ENCODE peak calls at places on chromosomes 16 and 17, in six cellular contexts. E, K, C, N, F and R are unnamed samples.
A peak's percentile ranks its signal among the peaks of the same experiment; 100 is the strongest.

GRCh38 chr16:29314292-29314934 is 92.1 kb downstream of the NPIPB11 start:
- DNase-seq in E (no peak), K (no peak), N (no peak), C (peak; percentile 57), F (no peak), R (peak; percentile 57)

GRCh38 chr16:3101018-3101840 is 2.1 kb upstream of the ZSCAN10 start:
- DNase-seq in E (no peak), F (peak; percentile 34), K (peak; percentile 30), N (no peak), C (no peak), R (no peak)

GRCh38 chr16:24041834-24042631 is 206.2 kb downstream of the PRKCB start:
- DNase-seq in E (peak; percentile 49), K (no peak), N (no peak), F (peak; percentile 11), C (no peak), R (no peak)

GRCh38 chr17:80751460-80752368 is 207.1 kb downstream of the RPTOR start:
- DNase-seq in K (peak; percentile 94), F (peak; percentile 89), E (no peak), N (no peak), C (no peak), R (no peak)

GRCh38 chr16:15993541-15993940 is 44.1 kb downstream of the ABCC1 start:
- DNase-seq in F (no peak), K (peak; percentile 3), E (no peak), C (no peak), N (no peak), R (no peak)

GRCh38 chr16:85484337-85485295 is 128.5 kb upstream of the GSE1 start:
- DNase-seq in C (no peak), F (no peak), N (no peak), K (no peak), E (no peak), R (peak; percentile 88)

GRCh38 chr17:68431661-68432071 is 25.6 kb downstream of the WIPI1 start:
- DNase-seq in K (no peak), E (no peak), C (peak; percentile 40), F (peak; percentile 43), N (no peak), R (no peak)

GRCh38 chr17:43927101-43927935 is 15.0 kb downstream of the PPY start:
- DNase-seq in N (no peak), E (peak; percentile 21), K (peak; percentile 72), C (no peak), F (no peak), R (no peak)

GRCh38 chr17:58370309-58370708 is 18.3 kb upstream of the SUPT4H1 start:
- DNase-seq in F (no peak), E (no peak), C (no peak), N (no peak), K (no peak), R (no peak)

GRCh38 chr17:58370716-58371115 is 18.7 kb upstream of the SUPT4H1 start:
- DNase-seq in F (no peak), N (no peak), E (no peak), C (no peak), K (no peak), R (no peak)

GRCh38 chr17:58367462-58367861 is 15.5 kb upstream of the SUPT4H1 start:
- DNase-seq in C (no peak), F (no peak), N (no peak), E (no peak), K (no peak), R (no peak)

GRCh38 chr17:58368860-58369213 is 16.8 kb upstream of the SUPT4H1 start:
- DNase-seq in E (no peak), C (no peak), F (no peak), N (no peak), K (no peak), R (no peak)

DNA sequence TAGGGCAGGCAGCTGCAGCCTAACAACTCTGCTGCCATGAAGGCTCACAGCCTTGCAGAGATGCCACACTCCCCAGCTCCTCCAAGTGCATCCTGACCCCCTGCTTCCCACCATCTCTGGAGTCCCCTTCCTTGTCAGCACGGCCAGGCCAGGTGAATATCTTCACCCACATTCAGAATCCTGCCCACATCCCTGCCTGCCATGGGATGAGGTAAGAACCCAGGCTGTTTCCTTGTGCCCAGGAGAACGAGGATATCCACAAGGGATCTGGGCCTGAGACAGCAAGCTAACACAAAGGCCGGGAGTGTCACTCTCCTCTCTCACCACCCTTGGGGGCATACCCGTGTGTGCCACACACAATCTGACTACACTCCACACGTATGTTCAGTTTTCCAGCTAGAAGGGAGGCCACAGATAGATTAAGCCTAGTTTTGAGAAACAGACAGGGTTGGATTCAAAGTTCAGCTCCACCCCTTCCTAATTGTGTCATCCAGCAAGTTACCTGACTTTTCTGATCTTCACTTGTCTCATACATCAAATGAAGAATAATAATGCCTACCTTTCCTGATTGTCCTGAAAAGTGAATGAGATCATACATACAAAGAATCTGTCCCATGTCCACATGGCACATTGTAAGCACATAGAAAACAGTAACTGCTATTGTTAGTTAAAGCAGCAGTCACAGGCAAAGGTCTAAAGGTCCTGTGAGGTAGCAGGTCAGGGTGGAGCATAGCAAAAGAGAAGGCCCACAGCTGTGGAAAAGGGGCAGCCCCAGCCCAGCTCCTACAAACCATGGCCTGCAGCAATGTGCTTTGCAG is 17.4 kb upstream of the SUPT4H1 start:
- DNase-seq in C (no peak), F (no peak), N (no peak), E (no peak), K (no peak), R (no peak)
- H3K27ac ChIP-seq in C (no peak overlapping the region), F (no peak overlapping the region), N (peak overlapping the region; percentile 67), E (no peak overlapping the region), K (no peak overlapping the region), R (no peak overlapping the region)

DNA sequence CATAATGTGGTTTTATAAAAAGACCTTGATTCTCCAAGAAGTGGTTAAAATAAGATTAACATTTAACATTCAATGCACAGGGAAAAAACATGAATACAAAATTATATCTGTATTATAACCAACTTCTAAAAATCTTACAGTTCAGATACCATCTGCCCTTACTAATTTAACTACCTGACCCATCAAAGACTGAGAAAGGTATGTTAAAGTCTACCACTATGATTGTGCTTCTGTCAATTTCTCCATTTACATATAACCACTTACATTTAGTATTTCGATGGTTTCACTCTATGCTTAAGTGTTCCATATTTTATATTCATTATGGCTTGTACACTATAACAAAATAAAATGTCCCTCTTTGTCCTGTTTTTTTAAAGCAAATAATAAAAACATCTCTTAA is 14.6 kb downstream of the AP1G1 start:
- DNase-seq in K (no peak), N (no peak), F (no peak), E (no peak), C (no peak), R (no peak)
- H3K4me1 ChIP-seq in K (peaks cover 26% of the 10 kb centered on the region), N (no peaks in the 10 kb centered on the region), F (peaks cover 8% of the 10 kb centered on the region), E (peaks cover 57% of the 10 kb centered on the region), C (no peaks in the 10 kb centered on the region), R (peaks cover 59% of the 10 kb centered on the region)

GRCh38 chr17:38617074-38617860 is 11.5 kb upstream of the SRCIN1 start:
- DNase-seq in N (no peak), K (no peak), E (no peak), C (peak; percentile 33), F (no peak), R (no peak)
- H3K27me3 ChIP-seq in N (no peaks in the 10 kb centered on the region), K (peaks cover 5% of the 10 kb centered on the region), E (peaks cover 68% of the 10 kb centered on the region), C (no peaks in the 10 kb centered on the region), F (peaks cover 71% of the 10 kb centered on the region), R (peaks cover 77% of the 10 kb centered on the region)

GRCh38 chr17:76453431-76453743 is 435 bp upstream of the UBE2O start:
- DNase-seq in F (no peak), N (no peak), K (no peak), C (no peak), E (no peak), R (no peak)
- H3K27ac ChIP-seq in F (no peak overlapping the region), N (peak overlapping the region; percentile 77), K (peak overlapping the region; percentile 89), C (peak overlapping the region; percentile 80), E (peak overlapping the region; percentile 94), R (peak overlapping the region; percentile 80)

GRCh38 chr17:2062571-2063183 is 7.8 kb downstream of the HIC1 start:
- DNase-seq in C (no peak), N (no peak), E (no peak), F (peak; percentile 73), K (peak; percentile 68), R (no peak)
- H3K4me1 ChIP-seq in C (no peaks in the 10 kb centered on the region), N (peaks cover 34% of the 10 kb centered on the region), E (peaks cover 100% of the 10 kb centered on the region), F (peaks cover 64% of the 10 kb centered on the region), K (no peaks in the 10 kb centered on the region), R (peaks cover 26% of the 10 kb centered on the region)